ENCODE peak calls at places on chromosome X, in six cellular contexts. X is HepG2, I is K562, E is SK-N-SH, A is H1, W is GM12878. R is an unnamed sample. For H3K27me3, the result is how much of the 10 kb centered on the place peaks cover.

GRCh38 chrX:131841496-131842410 is 181.3 kb upstream of the STK26 start:
- DNase-seq in X (peak), I (peak), E (peak), A (peak), W (no peak), R (no peak)

GRCh38 chrX:37746268-37746931 is 33.5 kb upstream of the CYBB start:
- DNase-seq in X (no peak), I (no peak), E (no peak), A (no peak), W (peak), R (peak)

GRCh38 chrX:48908600-48908999 is 2.8 kb downstream of the SLC35A2 start:
- DNase-seq in X (no peak), I (no peak), E (no peak), A (no peak), W (no peak), R (no peak)

GRCh38 chrX:63930140-63930539 is 145.1 kb upstream of the ARHGEF9 start:
- DNase-seq in X (no peak), I (no peak), E (peak), A (no peak), W (no peak), R (no peak)

GRCh38 chrX:14039344-14039743 is 9.7 kb upstream of the GEMIN8 start:
- DNase-seq in X (peak), I (peak), E (peak), A (no peak), W (no peak), R (no peak)

GRCh38 chrX:97672608-97673007 is 788.9 kb downstream of the RPA4 start:
- DNase-seq in X (no peak), I (no peak), E (no peak), A (no peak), W (no peak), R (no peak)

GRCh38 chrX:86039625-86040568 is 7.5 kb downstream of the CHM start:
- DNase-seq in X (peak), I (no peak), E (no peak), A (no peak), W (no peak), R (no peak)

GRCh38 chrX:129606918-129607317 is 47.8 kb downstream of the APLN start:
- DNase-seq in X (peak), I (peak), E (peak), A (peak), W (peak), R (no peak)

GRCh38 chrX:13638021-13638420 is 14.9 kb upstream of the TCEANC start:
- DNase-seq in X (no peak), I (no peak), E (no peak), A (no peak), W (no peak), R (no peak)

GRCh38 chrX:18026171-18026570 is 165.1 kb upstream of the RAI2 start:
- DNase-seq in X (no peak), I (no peak), E (no peak), A (no peak), W (no peak), R (no peak)

GRCh38 chrX:747176-747575 is 116.6 kb downstream of the SHOX start:
- DNase-seq in X (no peak), I (no peak), E (no peak), A (no peak), W (no peak), R (no peak)

GRCh38 chrX:39396358-39396995 is 595.2 kb downstream of the MID1IP1 start:
- DNase-seq in X (no peak), I (no peak), E (no peak), A (no peak), W (no peak), R (no peak)

GRCh38 chrX:17732138-17732783 is 5.0 kb upstream of the SCML1 start:
- DNase-seq in X (no peak), I (no peak), E (no peak), A (no peak), W (no peak), R (no peak)

GRCh38 chrX:150700107-150700506 is 6.9 kb downstream of the MTMR1 start:
- DNase-seq in X (no peak), I (no peak), E (no peak), A (no peak), W (no peak), R (no peak)

GRCh38 chrX:16882188-16882587 is 12.0 kb upstream of the RBBP7 start:
- DNase-seq in X (no peak), I (no peak), E (peak), A (no peak), W (no peak), R (no peak)

GRCh38 chrX:132622130-132622529 is 133.3 kb upstream of the MBNL3 start:
- DNase-seq in X (no peak), I (peak), E (no peak), A (no peak), W (no peak), R (no peak)

GRCh38 chrX:117895418-117895817 is 221.2 kb downstream of the KLHL13 start:
- DNase-seq in X (no peak), I (no peak), E (no peak), A (no peak), W (no peak), R (no peak)

GRCh38 chrX:45710081-45710801 is 509.6 kb upstream of the DIPK2B start:
- DNase-seq in X (no peak), I (no peak), E (peak), A (no peak), W (peak), R (no peak)

GRCh38 chrX:119247702-119248101 is 11.6 kb downstream of the PGRMC1 start:
- DNase-seq in X (no peak), I (no peak), E (no peak), A (no peak), W (no peak), R (no peak)

GRCh38 chrX:72430405-72430968 is 124.8 kb upstream of the CITED1 start:
- DNase-seq in X (no peak), I (no peak), E (no peak), A (no peak), W (no peak), R (no peak)

GRCh38 chrX:153864561-153865320 is 21.2 kb downstream of the L1CAM start:
- DNase-seq in X (no peak), I (no peak), E (peak), A (no peak), W (no peak), R (no peak)

GRCh38 chrX:80812176-80812575 is 2.5 kb upstream of the BRWD3 start:
- DNase-seq in X (peak), I (no peak), E (peak), A (no peak), W (no peak), R (peak)

GRCh38 chrX:40908857-40909475 is 173.6 kb upstream of the MED14 start:
- DNase-seq in X (no peak), I (no peak), E (no peak), A (no peak), W (no peak), R (no peak)

GRCh38 chrX:375181-376036 is 11.3 kb downstream of the PPP2R3B start:
- DNase-seq in X (no peak), I (no peak), E (no peak), A (no peak), W (no peak), R (no peak)

GRCh38 chrX:48713847-48714246 is 17.3 kb downstream of the SUV39H1 start:
- DNase-seq in X (no peak), I (no peak), E (no peak), A (no peak), W (no peak), R (no peak)

GRCh38 chrX:154749856-154750255 is 1.0 kb downstream of the GAB3 start:
- DNase-seq in X (no peak), I (no peak), E (no peak), A (no peak), W (no peak), R (no peak)

GRCh38 chrX:2898861-2899512 is 30.2 kb downstream of the ARSD start:
- DNase-seq in X (peak), I (no peak), E (no peak), A (no peak), W (no peak), R (no peak)

GRCh38 chrX:52216541-52216940 is 31.9 kb downstream of the MAGED4 start:
- DNase-seq in X (no peak), I (no peak), E (no peak), A (no peak), W (no peak), R (no peak)

GRCh38 chrX:103157511-103158316 is 57.2 kb upstream of the BEX4 start:
- DNase-seq in X (peak), I (peak), E (peak), A (peak), W (no peak), R (peak)

GRCh38 chrX:31307952-31308351 is 236.1 kb upstream of the FTHL17 start:
- DNase-seq in X (no peak), I (no peak), E (no peak), A (no peak), W (no peak), R (no peak)

GRCh38 chrX:153941331-153942252 is 2.9 kb downstream of the RENBP start:
- DNase-seq in X (peak), I (no peak), E (no peak), A (no peak), W (no peak), R (no peak)

GRCh38 chrX:49242545-49243066 is 7.3 kb downstream of the CCDC22 start:
- DNase-seq in X (no peak), I (peak), E (no peak), A (no peak), W (no peak), R (no peak)

GRCh38 chrX:37754518-37754917 is 25.3 kb upstream of the CYBB start:
- DNase-seq in X (no peak), I (no peak), E (no peak), A (no peak), W (no peak), R (peak)

GRCh38 chrX:42128020-42128419 is 204.7 kb upstream of the CASK start:
- DNase-seq in X (no peak), I (no peak), E (no peak), A (no peak), W (no peak), R (no peak)

DNA sequence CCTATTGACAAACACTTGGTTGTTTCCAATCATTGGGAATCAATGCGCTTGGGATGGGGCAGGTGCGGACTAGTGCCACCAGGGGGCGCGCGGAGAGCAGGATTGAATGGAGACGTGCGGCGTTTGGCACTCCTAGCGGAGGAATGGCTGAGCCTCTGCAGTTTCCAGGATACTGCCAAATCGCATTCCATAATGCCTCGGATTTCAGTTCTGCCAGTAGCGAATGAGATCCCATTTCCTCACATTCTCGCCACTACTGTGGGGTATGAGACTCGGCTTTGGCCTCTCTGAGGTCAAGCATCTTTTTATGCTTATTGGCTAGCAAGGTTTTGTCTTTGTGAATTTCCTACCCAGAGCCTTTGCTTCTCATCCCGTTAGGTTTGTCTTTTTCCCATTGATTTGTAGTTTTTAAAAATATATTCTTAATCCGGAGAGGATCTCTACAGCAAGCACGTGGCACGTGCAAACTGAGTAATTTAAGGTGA is 28.7 kb downstream of the CLDN34 start:
- DNase-seq in X (peak), I (peak), E (peak), A (peak), W (no peak), R (peak)
- TF ChIP-seq POLR2AphosphoS5 in X (no peak), I (no peak), E (no peak), A (no peak), W (no peak), R (no peak)

GRCh38 chrX:151742311-151742710 is 7.8 kb downstream of the CNGA2 start:
- DNase-seq in X (no peak), I (no peak), E (no peak), A (no peak), W (no peak), R (no peak)

GRCh38 chrX:151743651-151744470 is 9.3 kb downstream of the CNGA2 start:
- DNase-seq in X (no peak), I (no peak), E (no peak), A (no peak), W (no peak), R (no peak)

GRCh38 chrX:151750511-151750910 is 16.0 kb downstream of the CNGA2 start:
- DNase-seq in X (no peak), I (no peak), E (no peak), A (no peak), W (no peak), R (no peak)

GRCh38 chrX:151745651-151746050 is 11.1 kb downstream of the CNGA2 start:
- DNase-seq in X (no peak), I (no peak), E (no peak), A (no peak), W (no peak), R (no peak)

GRCh38 chrX:151746502-151746901 is 12.0 kb downstream of the CNGA2 start:
- DNase-seq in X (no peak), I (no peak), E (no peak), A (no peak), W (no peak), R (no peak)
- H3K27me3 ChIP-seq in X (under half), I (under half), E (under half), A (under half), W (under half), R (under half)

DNA sequence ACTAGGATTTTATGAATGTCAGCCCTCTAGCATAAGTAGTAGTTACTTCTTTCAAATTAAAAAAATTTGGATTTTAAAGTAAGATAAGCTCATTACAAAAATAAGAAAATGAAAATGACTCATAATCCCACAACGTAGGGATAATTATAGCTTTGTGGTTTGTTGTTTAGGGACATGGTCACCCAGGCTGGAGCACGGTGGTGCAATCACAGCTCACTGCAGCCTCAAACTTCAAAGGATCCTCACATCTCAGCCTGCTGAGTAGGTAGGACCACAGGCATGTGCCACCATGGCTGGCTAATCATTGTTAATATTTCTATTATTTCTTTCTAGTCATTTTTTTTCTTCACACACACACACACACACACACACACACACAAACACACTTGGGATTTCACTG is 57.6 kb downstream of the PLAC1 start:
- DNase-seq in X (no peak), I (no peak), E (no peak), A (no peak), W (no peak), R (peak)
- TF ChIP-seq GABPA in X (no peak), I (no peak), E (no peak), A (no peak), W (no peak), R (no peak)

DNA sequence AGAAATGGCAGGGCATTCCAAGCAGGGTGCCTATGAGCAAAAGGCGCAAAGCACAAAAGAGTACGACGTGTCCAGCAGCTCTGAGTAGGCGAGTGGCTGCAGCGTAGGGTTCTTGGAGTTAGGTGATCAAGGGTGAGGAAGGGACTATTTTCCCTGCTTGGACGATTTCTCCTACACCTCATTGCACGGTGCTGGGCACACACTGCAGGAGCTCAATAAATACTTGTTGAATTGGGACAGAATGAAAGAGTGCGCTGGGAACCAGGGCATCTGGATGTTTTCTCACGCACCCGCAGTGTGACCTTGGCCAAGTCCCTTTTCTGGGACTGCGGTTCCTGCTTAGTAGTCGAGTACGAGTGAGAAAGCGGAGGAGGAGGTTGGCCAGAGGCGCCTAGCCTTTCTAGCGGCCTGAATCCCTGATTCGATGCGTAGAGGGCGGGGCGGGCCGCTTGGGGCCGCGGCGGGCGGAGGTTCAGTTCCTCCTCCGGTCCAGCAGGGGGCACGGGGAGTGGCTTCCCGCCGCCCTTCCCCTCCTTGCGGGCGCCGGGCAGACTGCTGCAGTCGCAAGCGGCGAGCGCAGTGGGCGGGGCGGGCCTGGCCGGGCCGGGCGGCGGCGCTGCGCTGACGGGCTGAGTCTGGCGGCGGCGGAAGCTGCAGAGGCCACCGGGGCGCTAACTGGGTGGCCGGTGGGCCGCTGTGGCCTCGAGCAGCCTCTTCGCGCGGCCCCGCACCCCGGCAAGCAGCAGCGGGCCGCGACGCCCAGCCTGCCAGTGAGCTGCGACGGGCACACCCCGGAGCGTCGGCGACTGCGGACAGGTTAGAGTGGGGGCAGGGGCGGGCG is at the start of gene FAM199X:
- DNase-seq in X (peak), I (peak), E (peak), A (peak), W (peak), R (peak)
- TF ChIP-seq POLR2AphosphoS5 in X (peak), I (peak), E (peak), A (peak), W (no peak), R (peak)

GRCh38 chrX:69162466-69162865 is 2.8 kb downstream of the PJA1 start:
- DNase-seq in X (no peak), I (no peak), E (no peak), A (no peak), W (no peak), R (no peak)
- H3K27me3 ChIP-seq in X (under half), I (under half), E (under half), A (under half), W (under half), R (under half)

GRCh38 chrX:96027363-96027894 is 657.2 kb upstream of the DIAPH2 start:
- DNase-seq in X (no peak), I (no peak), E (no peak), A (no peak), W (no peak), R (no peak)
- TF ChIP-seq GABPA in X (no peak), I (no peak), E (no peak), A (no peak), W (no peak), R (no peak)